ENCODE peak calls at places on chromosomes 3 and 15, in four cellular contexts. One of them, this sample, is unnamed.

GRCh38 chr3:75136100-75136897 is 521.8 kb upstream of the CNTN3 start:
- DNase-seq in HL-60: no peak
- DNase-seq in K562: no peak
- DNase-seq in GM12878: no peak
- DNase-seq in this sample: no peak

GRCh38 chr3:13332158-13332557 is 88.0 kb downstream of the NUP210 start:
- DNase-seq in HL-60: no peak
- DNase-seq in K562: no peak
- DNase-seq in GM12878: peak; percentile 93
- DNase-seq in this sample: peak; percentile 71

GRCh38 chr3:16864610-16865313 is 20.0 kb upstream of the PLCL2 start:
- DNase-seq in HL-60: no peak
- DNase-seq in K562: no peak
- DNase-seq in GM12878: no peak
- DNase-seq in this sample: no peak

GRCh38 chr15:64854041-64854440 is 12.3 kb downstream of the PLEKHO2 start:
- DNase-seq in HL-60: no peak
- DNase-seq in K562: no peak
- DNase-seq in GM12878: no peak
- DNase-seq in this sample: no peak

GRCh38 chr15:38481113-38481512 is 27.2 kb downstream of the FAM98B start:
- DNase-seq in HL-60: no peak
- DNase-seq in K562: no peak
- DNase-seq in GM12878: no peak
- DNase-seq in this sample: no peak

GRCh38 chr15:70412717-70413266 is 315.1 kb upstream of the TLE3 start:
- DNase-seq in HL-60: no peak
- DNase-seq in K562: no peak
- DNase-seq in GM12878: no peak
- DNase-seq in this sample: no peak

GRCh38 chr15:74964794-74965193 is 8.2 kb upstream of the RPP25 start:
- DNase-seq in HL-60: no peak
- DNase-seq in K562: no peak
- DNase-seq in GM12878: no peak
- DNase-seq in this sample: no peak

GRCh38 chr3:169354774-169355501 is 308.6 kb downstream of the MECOM start:
- DNase-seq in HL-60: no peak
- DNase-seq in K562: no peak
- DNase-seq in GM12878: no peak
- DNase-seq in this sample: no peak

GRCh38 chr15:52281085-52282035 is 14.2 kb downstream of the MYO5C start:
- DNase-seq in HL-60: no peak
- DNase-seq in K562: no peak
- DNase-seq in GM12878: no peak
- DNase-seq in this sample: no peak

DNA sequence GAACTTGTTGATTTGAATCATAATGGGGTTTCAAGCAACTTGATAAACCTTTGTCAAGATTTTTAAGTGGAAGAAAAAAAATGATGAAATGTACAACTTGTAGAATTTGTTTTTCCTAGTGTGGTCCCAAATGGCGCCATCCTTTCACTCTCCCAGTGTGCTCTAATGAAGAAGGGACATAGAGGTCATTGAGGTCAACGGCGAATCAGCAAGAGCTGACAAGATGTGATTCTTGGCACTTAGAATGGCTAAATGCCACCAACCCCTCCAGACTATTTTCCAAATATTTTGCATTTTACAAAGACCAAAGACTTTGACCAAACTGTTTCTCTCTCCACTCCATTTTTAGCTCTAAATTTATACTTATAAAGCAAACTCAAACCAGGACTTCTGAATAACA is 320.2 kb upstream of the MME start:
- DNase-seq in HL-60: no peak
- DNase-seq in K562: no peak
- DNase-seq in GM12878: no peak
- DNase-seq in this sample: no peak
- TF ChIP-seq SPI1 in HL-60: no peak
- TF ChIP-seq SPI1 in K562: no peak
- TF ChIP-seq SPI1 in GM12878: no peak
- TF ChIP-seq SPI1 in this sample: no peak

GRCh38 chr3:9396301-9396631 is 1.1 kb upstream of the SETD5 start:
- DNase-seq in HL-60: peak; percentile 92
- DNase-seq in K562: peak; percentile 85
- DNase-seq in GM12878: peak; percentile 72
- DNase-seq in this sample: peak; percentile 24
- TF ChIP-seq SPI1 in HL-60: no peak
- TF ChIP-seq SPI1 in K562: peak; percentile 6
- TF ChIP-seq SPI1 in GM12878: no peak
- TF ChIP-seq SPI1 in this sample: no peak

DNA sequence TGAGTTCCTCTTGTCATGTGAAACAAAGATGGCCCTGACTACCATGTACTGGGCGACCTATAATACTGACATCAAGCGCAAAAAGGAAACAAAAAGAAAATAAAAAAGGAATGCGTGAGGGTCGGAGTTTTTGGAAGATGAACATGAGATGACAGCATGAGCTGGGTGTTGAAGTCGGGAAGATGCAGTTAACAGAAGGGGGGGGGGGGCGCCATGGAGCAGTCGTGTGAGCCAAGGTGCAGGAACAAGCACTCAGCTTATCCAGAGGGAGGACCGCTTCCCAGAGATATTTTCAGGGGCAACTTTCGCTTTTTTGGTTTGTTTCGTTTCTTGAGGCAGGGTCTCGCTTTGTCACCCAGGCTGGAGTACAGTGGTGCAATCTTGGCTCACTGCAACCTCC is 110.2 kb downstream of the RORA start:
- DNase-seq in HL-60: no peak
- DNase-seq in K562: peak; percentile 45
- DNase-seq in GM12878: no peak
- DNase-seq in this sample: no peak
- TF ChIP-seq SPI1 in HL-60: no peak
- TF ChIP-seq SPI1 in K562: no peak
- TF ChIP-seq SPI1 in GM12878: no peak
- TF ChIP-seq SPI1 in this sample: no peak

GRCh38 chr3:113091417-113091816 is 100.6 kb downstream of the GTPBP8 start:
- DNase-seq in HL-60: no peak
- DNase-seq in K562: no peak
- DNase-seq in GM12878: no peak
- DNase-seq in this sample: no peak
- TF ChIP-seq SPI1 in HL-60: no peak
- TF ChIP-seq SPI1 in K562: no peak
- TF ChIP-seq SPI1 in GM12878: no peak
- TF ChIP-seq SPI1 in this sample: no peak